ENCODE peak calls at places on chromosomes 11 and 22, in ten cellular contexts. Y is effector memory CD4-positive, alpha-beta T cell; F is CD8-positive, alpha-beta memory T cell; W is IMR-90; Q is right atrium auricular region; H is heart right ventricle; T is upper lobe of right lung; A is adrenal gland; L is mesenchymal stem cell; R is tibial artery. X is an unnamed sample.

GRCh38 chr11:45834298-45834756 is 12.9 kb upstream of the CRY2 start:
- DNase-seq in T (no peak), R (no peak), Q (no peak), A (no peak), H (no peak), W (no peak), F (no peak), L (no peak), Y (no peak), X (no peak)

GRCh38 chr11:14248577-14248976 is 110.4 kb downstream of the RRAS2 start:
- DNase-seq in W (no peak), R (no peak), Y (no peak), F (peak; percentile 16), H (no peak), T (no peak), A (peak; percentile 25), Q (no peak), L (no peak), X (no peak)

GRCh38 chr11:124612567-124613245 is 1.5 kb downstream of the PANX3 start:
- DNase-seq in L (peak; percentile 9), H (no peak), W (peak; percentile 23), Y (no peak), A (no peak), R (no peak), T (no peak), Q (no peak), F (no peak), X (no peak)

GRCh38 chr11:104661901-104662300 is 236.4 kb downstream of the CASP12 start:
- DNase-seq in R (no peak), H (no peak), F (no peak), Y (no peak), A (no peak), Q (no peak), L (no peak), W (no peak), T (no peak), X (no peak)

GRCh38 chr11:36258730-36259360 is 30.4 kb downstream of the COMMD9 start:
- DNase-seq in Y (no peak), T (peak; percentile 78), A (peak; percentile 72), H (peak; percentile 31), L (peak; percentile 76), R (peak; percentile 73), Q (peak; percentile 62), W (peak; percentile 77), F (no peak), X (peak; percentile 73)

GRCh38 chr11:104830080-104830479 is 68.2 kb downstream of the CASP12 start:
- DNase-seq in Q (no peak), A (no peak), L (peak; percentile 27), T (no peak), W (peak; percentile 72), F (no peak), R (no peak), H (no peak), Y (no peak), X (peak; percentile 18)

GRCh38 chr11:43555811-43556210 is 124.7 kb upstream of the HSD17B12 start:
- DNase-seq in Q (no peak), F (no peak), A (peak; percentile 77), R (peak; percentile 77), Y (no peak), L (peak; percentile 8), H (peak; percentile 21), T (no peak), W (peak; percentile 37), X (no peak)

GRCh38 chr11:93908689-93909088 is 58.3 kb upstream of the VSTM5 start:
- DNase-seq in Y (no peak), T (no peak), F (no peak), L (peak; percentile 56), A (no peak), R (no peak), W (peak; percentile 91), Q (no peak), H (no peak), X (peak; percentile 38)

GRCh38 chr11:37504925-37505324 is 906.9 kb upstream of the RAG2 start:
- DNase-seq in W (peak; percentile 95), F (no peak), Y (no peak), Q (no peak), A (no peak), R (no peak), L (peak; percentile 73), H (no peak), T (no peak), X (peak; percentile 67)

GRCh38 chr11:69369945-69370344 is 76.0 kb downstream of the MYEOV start:
- DNase-seq in W (no peak), F (no peak), R (peak; percentile 29), Y (no peak), H (no peak), L (no peak), Q (peak; percentile 26), T (no peak), A (no peak), X (no peak)

GRCh38 chr11:7079545-7080135 is 9.2 kb upstream of the RBMXL2 start:
- DNase-seq in Y (no peak), W (no peak), R (no peak), T (no peak), A (no peak), L (no peak), Q (no peak), F (no peak), H (no peak), X (no peak)

GRCh38 chr11:127994736-127995135 is 592.6 kb downstream of the ETS1 start:
- DNase-seq in T (no peak), L (no peak), F (no peak), R (no peak), Q (no peak), H (no peak), A (no peak), W (peak; percentile 69), Y (no peak), X (no peak)

GRCh38 chr11:16776716-16777115 is 38.3 kb downstream of the C11orf58 start:
- DNase-seq in Y (no peak), W (peak; percentile 25), R (peak; percentile 62), T (peak; percentile 31), F (no peak), A (no peak), H (no peak), L (no peak), Q (no peak), X (no peak)

GRCh38 chr11:112159098-112159761 is 4.7 kb downstream of the IL18 start:
- DNase-seq in F (no peak), H (no peak), L (no peak), W (no peak), R (no peak), A (no peak), Q (no peak), Y (no peak), T (no peak), X (no peak)

GRCh38 chr22:40414838-40415505 is 44.6 kb downstream of the SGSM3 start:
- DNase-seq in F (no peak), H (no peak), R (peak; percentile 48), Y (no peak), L (no peak), A (no peak), W (no peak), T (no peak), Q (no peak), X (no peak)

GRCh38 chr22:27554841-27555456 is 246.6 kb downstream of the MN1 start:
- DNase-seq in F (no peak), L (no peak), W (no peak), A (no peak), R (no peak), Q (no peak), T (no peak), H (no peak), Y (no peak), X (no peak)
- H3K4me3 ChIP-seq in F (no peak overlapping the region), L (no peak overlapping the region), W (no peak overlapping the region), A (no peak overlapping the region), R (no peak overlapping the region), Q (no peak overlapping the region), T (no peak overlapping the region), H (no peak overlapping the region), Y (no peak overlapping the region), X (no peak overlapping the region)

DNA sequence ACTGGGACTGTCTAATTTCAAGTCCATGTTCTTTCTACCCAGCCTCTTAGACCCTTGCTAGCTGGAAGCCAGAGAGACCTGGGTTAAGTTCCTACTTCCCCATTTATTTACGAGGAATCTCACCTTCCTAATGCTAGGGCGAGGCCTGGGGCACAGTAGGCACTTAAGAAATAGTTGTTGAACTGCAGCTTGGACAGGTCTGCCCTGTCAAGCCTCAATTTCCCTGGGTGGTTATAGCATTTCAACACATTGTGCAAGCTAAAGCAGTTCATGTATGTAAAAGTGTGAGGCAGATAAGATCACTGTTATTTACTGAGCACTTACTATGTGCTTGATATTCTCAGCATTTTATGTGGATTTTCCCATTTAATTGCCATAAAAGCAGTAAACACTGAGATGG is 12.1 kb downstream of the NAV2 start:
- DNase-seq in W (no peak), Q (no peak), H (no peak), L (no peak), Y (no peak), A (no peak), F (no peak), T (no peak), R (no peak), X (no peak)
- H3K9me3 ChIP-seq in W (no peaks in the 10 kb centered on the region), Q (no peaks in the 10 kb centered on the region), H (no peaks in the 10 kb centered on the region), L (no peaks in the 10 kb centered on the region), Y (no peaks in the 10 kb centered on the region), A (no peaks in the 10 kb centered on the region), F (no peaks in the 10 kb centered on the region), T (no peaks in the 10 kb centered on the region), R (no peaks in the 10 kb centered on the region), X (no peaks in the 10 kb centered on the region)

DNA sequence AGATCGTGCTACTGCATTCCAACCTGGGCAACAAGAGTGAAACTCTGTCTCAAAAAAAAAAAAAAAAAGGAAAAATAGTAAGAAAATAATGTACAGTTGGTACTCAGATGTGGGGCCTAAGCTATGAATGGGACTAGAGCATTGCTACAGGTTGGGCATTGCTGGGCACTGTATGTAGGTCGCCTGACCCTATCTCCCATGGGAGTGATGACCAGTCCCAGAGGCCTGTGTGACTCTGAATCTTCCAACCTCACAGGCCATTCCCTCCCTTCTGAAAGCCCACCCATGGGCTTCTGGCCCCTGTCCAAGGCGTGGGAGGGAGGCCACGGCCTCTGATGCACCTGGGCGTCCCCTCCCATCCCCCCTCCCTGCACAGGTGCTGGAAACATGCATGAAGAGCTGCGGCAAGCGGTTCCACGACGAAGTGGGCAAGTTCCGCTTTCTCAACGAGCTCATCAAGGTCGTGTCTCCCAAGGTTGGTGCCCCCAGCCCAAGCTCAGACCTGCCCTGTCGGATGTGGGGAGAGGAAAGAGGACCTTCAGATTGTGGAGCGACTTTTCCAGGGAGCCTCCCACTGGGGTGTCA is 9.5 kb downstream of the GGA1 start:
- DNase-seq in T (no peak), Y (no peak), W (no peak), L (no peak), Q (no peak), H (no peak), A (no peak), R (no peak), F (no peak), X (no peak)
- H3K36me3 ChIP-seq in T (peaks cover 88% of the 10 kb centered on the region), Y (peaks cover 60% of the 10 kb centered on the region), W (peaks cover 45% of the 10 kb centered on the region), L (peaks cover 80% of the 10 kb centered on the region), Q (peaks cover 56% of the 10 kb centered on the region), H (peaks cover 87% of the 10 kb centered on the region), A (peaks cover 73% of the 10 kb centered on the region), R (peaks cover 92% of the 10 kb centered on the region), F (peaks cover 19% of the 10 kb centered on the region), X (peaks cover 20% of the 10 kb centered on the region)

DNA sequence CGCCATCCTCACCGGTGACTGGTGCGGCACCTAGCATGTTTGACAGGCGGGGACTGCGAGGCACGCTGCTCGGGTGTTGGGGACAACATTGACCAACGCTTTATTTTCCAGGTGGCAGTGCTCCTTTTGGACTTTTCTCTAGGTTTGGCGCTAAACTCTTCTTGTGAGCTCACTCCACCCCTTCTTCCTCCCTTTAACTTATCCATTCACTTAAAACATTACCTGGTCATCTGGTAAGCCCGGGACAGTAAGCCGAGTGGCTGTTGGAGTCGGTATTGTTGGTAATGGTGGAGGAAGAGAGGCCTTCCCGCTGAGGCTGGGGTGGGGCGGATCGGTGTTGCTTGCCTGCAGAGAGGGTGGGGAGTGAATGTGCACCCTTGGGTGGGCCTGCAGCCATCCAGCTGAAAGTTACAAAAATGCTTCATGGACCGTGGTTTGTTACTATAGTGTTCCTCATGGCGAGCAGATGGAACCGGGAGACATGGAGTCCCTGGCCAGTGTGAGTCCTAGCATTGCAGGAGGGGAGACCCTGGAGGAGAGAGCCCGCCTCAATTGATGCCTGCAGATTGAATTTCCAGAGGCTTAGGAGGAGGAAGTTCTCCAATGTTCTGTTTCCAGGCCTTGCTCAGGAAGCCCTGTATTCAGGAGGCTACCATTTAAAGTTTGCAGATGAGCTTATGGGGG is 1.1 kb downstream of the NEAT1 start:
- DNase-seq in W (peak; percentile 32), R (peak; percentile 67), A (no peak), Q (no peak), L (no peak), F (peak; percentile 41), T (peak; percentile 69), H (peak; percentile 25), Y (no peak), X (no peak)
- H3K4me3 ChIP-seq in W (peak overlapping the region; percentile 92), R (peak overlapping the region; percentile 67), A (peak overlapping the region; percentile 82), Q (peak overlapping the region; percentile 95), L (peak overlapping the region; percentile 81), F (peak overlapping the region; percentile 89), T (peak overlapping the region; percentile 98), H (peak overlapping the region; percentile 85), Y (peak overlapping the region; percentile 80), X (peak overlapping the region; percentile 80)